ENCODE peak calls at places on chromosomes 16 and 17, in seven cellular contexts. Y is adrenal gland, M is astrocyte of the spinal cord, A is cardiac muscle cell, B is upper lobe of left lung, C is right atrium auricular region, D is A549. E is an unnamed sample.

GRCh38 chr17:56667925-56668324 is 74.4 kb downstream of the NOG start:
- DNase-seq in D (no peak), C (no peak), M (no peak), B (no peak), Y (no peak), A (no peak), E (no peak)

GRCh38 chr16:1958715-1959268 is 546 bp upstream of the NDUFB10 start:
- DNase-seq in A (no peak), M (no peak), D (no peak), B (no peak), Y (no peak), C (no peak), E (no peak)

GRCh38 chr16:68564367-68564985 is 25.4 kb downstream of the ZFP90 start:
- DNase-seq in M (peak), D (no peak), B (no peak), A (peak), Y (no peak), C (no peak), E (no peak)

GRCh38 chr17:72863511-72864175 is 228.8 kb downstream of the SLC39A11 start:
- DNase-seq in D (no peak), C (no peak), M (no peak), A (no peak), B (no peak), Y (no peak), E (no peak)

GRCh38 chr17:50627782-50628601 is 6.7 kb upstream of the ABCC3 start:
- DNase-seq in D (no peak), C (no peak), M (no peak), B (no peak), Y (no peak), A (peak), E (no peak)

GRCh38 chr17:7079581-7080444 is at the start of gene CLEC10A:
- DNase-seq in Y (no peak), A (no peak), M (no peak), B (no peak), D (no peak), C (no peak), E (no peak)

GRCh38 chr16:27498916-27499658 is 50.6 kb downstream of the GTF3C1 start:
- DNase-seq in M (no peak), B (no peak), A (no peak), Y (no peak), C (no peak), D (no peak), E (no peak)

GRCh38 chr17:78365561-78366108 is 5.8 kb upstream of the SOCS3 start:
- DNase-seq in M (peak), C (no peak), A (peak), D (no peak), Y (no peak), B (no peak), E (peak)

GRCh38 chr16:82167670-82168069 is 2.4 kb downstream of the MPHOSPH6 start:
- DNase-seq in Y (no peak), D (no peak), B (no peak), M (no peak), C (no peak), A (no peak), E (no peak)

GRCh38 chr17:19294443-19294842 is 57.3 kb downstream of the EPN2 start:
- DNase-seq in C (no peak), D (no peak), B (no peak), M (no peak), Y (no peak), A (no peak), E (no peak)

GRCh38 chr17:81539961-81540675 is 11.9 kb downstream of the FSCN2 start:
- DNase-seq in B (peak), M (no peak), Y (no peak), A (no peak), D (no peak), C (no peak), E (no peak)

GRCh38 chr16:55623640-55624039 is 32.1 kb upstream of the SLC6A2 start:
- DNase-seq in M (no peak), C (no peak), A (no peak), B (no peak), D (no peak), Y (no peak), E (no peak)

GRCh38 chr16:15502041-15502725 is 67.8 kb downstream of the BMERB1 start:
- DNase-seq in Y (no peak), A (peak), C (no peak), M (peak), D (peak), B (no peak), E (peak)

GRCh38 chr17:27743288-27743885 is 56.9 kb downstream of the NOS2 start:
- DNase-seq in D (no peak), M (no peak), B (no peak), A (no peak), C (peak), Y (no peak), E (no peak)

GRCh38 chr16:9966569-9967157 is 215.6 kb downstream of the GRIN2A start:
- DNase-seq in B (no peak), C (no peak), A (no peak), Y (no peak), M (peak), D (no peak), E (peak)

GRCh38 chr17:7580631-7581554 is 1.5 kb downstream of the CD68 start:
- DNase-seq in B (no peak), D (no peak), C (no peak), M (no peak), Y (no peak), A (no peak), E (peak)

GRCh38 chr16:80303691-80304090 is 237.1 kb upstream of the DYNLRB2 start:
- DNase-seq in B (no peak), C (no peak), A (no peak), D (no peak), Y (no peak), M (no peak), E (no peak)

GRCh38 chr16:48123104-48123788 is 32.5 kb downstream of the ABCC12 start:
- DNase-seq in D (peak), Y (peak), B (no peak), A (peak), C (no peak), M (peak), E (peak)

GRCh38 chr17:39231587-39232551 is 6.1 kb upstream of the STAC2 start:
- DNase-seq in D (peak), M (no peak), A (peak), B (peak), Y (no peak), C (no peak), E (no peak)

GRCh38 chr17:4553669-4554068 is 1.5 kb downstream of the MYBBP1A start:
- DNase-seq in M (no peak), D (no peak), B (no peak), C (no peak), Y (no peak), A (no peak), E (no peak)

GRCh38 chr16:54175169-54175551 is 111.4 kb downstream of the IRX3 start:
- DNase-seq in A (no peak), B (no peak), C (no peak), D (no peak), M (no peak), Y (no peak), E (no peak)

GRCh38 chr17:32755045-32755805 is 121.7 kb downstream of the MYO1D start:
- DNase-seq in A (peak), B (no peak), C (no peak), M (peak), Y (no peak), D (peak), E (peak)

GRCh38 chr17:45230787-45231480 is 9.2 kb downstream of the FMNL1 start:
- DNase-seq in M (no peak), C (no peak), Y (peak), A (peak), B (peak), D (no peak), E (peak)

GRCh38 chr17:27453466-27453865 is 2.8 kb upstream of the KSR1 start:
- DNase-seq in Y (no peak), M (no peak), A (no peak), B (no peak), C (no peak), D (no peak), E (no peak)

GRCh38 chr16:82808036-82808435 is 181.3 kb downstream of the CDH13 start:
- DNase-seq in C (no peak), B (no peak), Y (no peak), A (no peak), D (no peak), M (no peak), E (no peak)

GRCh38 chr17:3033248-3033640 is 30.2 kb downstream of the OR1D5 start:
- DNase-seq in A (no peak), D (no peak), C (no peak), Y (no peak), M (no peak), B (no peak), E (no peak)

GRCh38 chr17:78967782-78968362 is 11.9 kb downstream of the LGALS3BP start:
- DNase-seq in M (no peak), B (no peak), D (no peak), Y (no peak), A (no peak), C (no peak), E (no peak)

GRCh38 chr17:50184611-50185398 is 16.6 kb downstream of the COL1A1 start:
- DNase-seq in B (peak), Y (no peak), C (peak), D (no peak), M (no peak), A (peak), E (peak)

GRCh38 chr17:19753049-19753444 is 4.9 kb upstream of the ALDH3A1 start:
- DNase-seq in Y (peak), D (peak), B (no peak), A (peak), C (no peak), M (peak), E (peak)

GRCh38 chr17:77881545-77881944 is 77.0 kb upstream of the TNRC6C start:
- DNase-seq in A (peak), Y (peak), C (peak), B (peak), M (peak), D (no peak), E (peak)

GRCh38 chr16:53998024-53998810 is 288.4 kb downstream of the IRX3 start:
- DNase-seq in A (no peak), B (no peak), Y (no peak), M (no peak), D (no peak), C (no peak), E (no peak)

GRCh38 chr17:60514053-60514452 is 12.0 kb downstream of the APPBP2 start:
- DNase-seq in D (no peak), Y (no peak), M (no peak), B (no peak), A (no peak), C (no peak), E (no peak)

GRCh38 chr17:72152392-72152727 is 31.5 kb downstream of the SOX9 start:
- DNase-seq in B (no peak), M (no peak), Y (no peak), A (peak), D (no peak), C (peak), E (peak)

GRCh38 chr17:44279586-44280344 is 11.8 kb upstream of the SLC4A1 start:
- DNase-seq in D (no peak), A (peak), Y (peak), B (peak), M (peak), C (peak), E (peak)

GRCh38 chr17:81509687-81510523 is 2.7 kb downstream of the ACTG1 start:
- DNase-seq in M (no peak), A (peak), Y (no peak), B (no peak), C (no peak), D (no peak), E (no peak)

DNA sequence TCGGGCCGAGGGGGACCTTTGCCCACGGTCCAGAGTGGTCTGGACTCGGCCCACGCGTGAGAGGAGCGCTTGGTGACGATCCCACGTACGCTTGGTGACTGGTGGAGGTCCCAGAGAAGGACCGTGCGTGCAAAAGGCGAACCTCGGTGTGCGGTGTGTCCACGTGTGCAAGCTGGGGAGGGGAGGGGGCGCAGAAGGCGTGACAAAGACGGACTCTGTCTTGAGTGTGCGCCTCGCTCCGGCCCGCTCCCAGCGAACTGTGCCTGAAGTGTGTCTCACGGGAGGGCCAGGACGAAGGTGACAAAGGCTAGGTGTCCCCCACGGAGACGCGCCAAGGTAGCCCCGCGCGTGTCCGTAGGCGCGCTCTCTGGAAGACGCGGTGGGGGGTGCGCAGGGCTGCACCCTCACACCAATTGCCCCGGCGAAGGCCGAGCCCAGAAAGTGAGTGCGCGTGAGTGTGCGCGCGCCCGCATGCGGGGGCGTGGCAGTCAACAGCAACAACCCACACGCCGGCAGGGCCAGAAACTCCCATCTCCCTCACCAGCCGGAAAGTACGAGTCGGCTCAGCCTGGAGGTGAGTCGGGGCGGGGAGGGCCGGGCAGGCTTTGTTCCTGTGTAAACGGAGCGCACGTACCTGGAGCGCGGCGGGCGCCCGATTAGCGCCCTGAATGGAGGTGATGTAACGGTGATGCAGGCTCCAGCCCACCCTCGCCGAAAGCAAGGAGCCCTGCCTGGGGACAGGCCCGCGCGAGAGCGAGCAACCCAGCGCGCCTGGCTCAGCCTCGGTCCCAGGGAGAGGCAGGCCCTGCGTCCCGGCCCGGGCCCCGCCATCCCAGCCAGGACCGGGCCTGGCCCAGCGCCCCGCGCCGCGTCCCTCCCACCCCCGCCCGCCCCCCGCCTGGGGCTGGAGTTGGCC is at the start of gene GPRC5C:
- DNase-seq in Y (peak), B (peak), C (peak), D (peak), M (no peak), A (peak), E (no peak)
- H3K4me3 ChIP-seq in Y (peak), B (peak), C (peak), D (peak), M (peak), A (peak), E (peak)

GRCh38 chr17:42517516-42517915 is 18.5 kb upstream of the NAGLU start:
- DNase-seq in D (peak), B (peak), C (peak), Y (peak), M (peak), A (peak), E (peak)
- TF ChIP-seq CTCF in D (peak), B (peak), C (peak), Y (peak), M (peak), A (peak), E (peak)

GRCh38 chr16:70428178-70428998 is 10.5 kb downstream of the ST3GAL2 start:
- DNase-seq in C (peak), M (peak), Y (peak), B (peak), A (peak), D (peak), E (peak)

GRCh38 chr16:70429888-70430666 is 8.8 kb downstream of the ST3GAL2 start:
- DNase-seq in C (no peak), A (no peak), B (peak), Y (no peak), M (no peak), D (no peak), E (no peak)

GRCh38 chr16:70432304-70432799 is 6.5 kb downstream of the ST3GAL2 start:
- DNase-seq in B (no peak), A (peak), M (no peak), D (no peak), Y (no peak), C (no peak), E (no peak)

GRCh38 chr16:70430667-70431536 is 8.0 kb downstream of the ST3GAL2 start:
- DNase-seq in D (no peak), M (no peak), C (no peak), Y (no peak), A (no peak), B (no peak), E (no peak)

GRCh38 chr16:70427786-70428177 is 11.1 kb downstream of the ST3GAL2 start:
- DNase-seq in B (no peak), M (no peak), Y (no peak), A (no peak), D (no peak), C (no peak), E (no peak)
- H3K4me3 ChIP-seq in B (no peak), M (no peak), Y (no peak), A (no peak), D (peak), C (no peak), E (no peak)

DNA sequence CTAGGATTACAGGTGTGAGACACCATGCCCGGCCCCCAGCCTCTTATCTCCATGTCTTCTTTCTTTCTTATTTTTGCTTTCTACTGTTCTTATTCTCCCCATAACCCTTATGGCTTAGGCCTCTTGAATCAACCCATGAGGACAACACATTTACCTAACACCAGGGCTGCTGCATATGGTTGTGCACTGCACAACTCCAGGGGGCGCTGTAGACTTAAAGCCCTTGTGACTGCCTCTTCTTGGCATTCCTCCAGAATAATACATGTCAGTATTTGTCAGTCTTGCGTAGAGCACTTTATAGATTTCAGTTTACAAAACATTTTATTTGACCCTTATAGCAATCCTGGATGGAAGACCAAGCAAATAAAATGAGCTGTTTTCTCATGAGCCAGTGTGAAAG is 225.0 kb upstream of the SALL1 start:
- DNase-seq in A (no peak), Y (no peak), D (no peak), B (no peak), M (no peak), C (no peak), E (no peak)
- TF ChIP-seq CTCF in A (no peak), Y (no peak), D (peak), B (no peak), M (no peak), C (no peak), E (no peak)

GRCh38 chr17:48011405-48012150 is 26.0 kb downstream of the COPZ2 start:
- DNase-seq in Y (no peak), M (no peak), B (peak), A (peak), D (peak), C (no peak), E (peak)
- H3K4me3 ChIP-seq in Y (peak), M (peak), B (peak), A (peak), D (no peak), C (peak), E (peak)

GRCh38 chr16:57324649-57325223 is 33.8 kb upstream of the CCL22 start:
- DNase-seq in A (no peak), M (no peak), Y (no peak), D (no peak), C (no peak), B (no peak), E (no peak)

GRCh38 chr16:57315401-57315800 is 30.9 kb upstream of the PLLP start:
- DNase-seq in C (peak), B (no peak), Y (no peak), A (no peak), D (no peak), M (no peak), E (no peak)

GRCh38 chr16:57316390-57317017 is 32.0 kb upstream of the PLLP start:
- DNase-seq in B (no peak), Y (peak), A (peak), M (peak), D (peak), C (peak), E (peak)

GRCh38 chr16:57318240-57318970 is 33.9 kb upstream of the PLLP start:
- DNase-seq in D (no peak), B (no peak), C (peak), M (peak), Y (no peak), A (no peak), E (peak)

DNA sequence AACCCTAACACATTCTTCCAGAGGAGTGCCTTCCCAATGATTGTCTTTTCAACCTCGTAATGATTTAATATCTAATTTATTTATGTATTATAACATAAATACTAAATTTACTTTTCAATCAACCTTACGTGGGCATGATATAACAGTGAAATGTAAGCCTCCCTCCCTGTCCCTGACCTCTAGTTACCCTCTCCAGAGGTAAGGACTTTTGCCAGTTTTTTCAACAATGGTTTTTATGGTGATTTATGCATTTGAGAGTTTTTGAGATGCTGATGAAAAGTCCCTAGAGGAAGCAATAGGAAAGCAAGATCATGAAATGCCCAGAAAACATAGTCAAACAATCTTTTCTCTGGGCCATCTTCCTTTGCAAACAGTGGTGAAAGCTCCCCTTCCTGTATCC is 35.2 kb upstream of the PLLP start:
- DNase-seq in Y (no peak), B (no peak), M (no peak), C (no peak), A (no peak), D (no peak), E (no peak)
- TF ChIP-seq CTCF in Y (no peak), B (no peak), M (no peak), C (no peak), A (no peak), D (no peak), E (no peak)

GRCh38 chr16:3876695-3877094 is 3.8 kb downstream of the CREBBP start:
- DNase-seq in Y (peak), M (no peak), D (no peak), A (no peak), C (no peak), B (no peak), E (peak)

GRCh38 chr16:3878610-3879009 is 1.9 kb downstream of the CREBBP start:
- DNase-seq in C (no peak), M (peak), B (no peak), A (peak), D (no peak), Y (no peak), E (peak)

GRCh38 chr16:3874242-3874641 is 6.3 kb downstream of the CREBBP start:
- DNase-seq in C (no peak), Y (no peak), B (no peak), M (no peak), A (no peak), D (no peak), E (no peak)

GRCh38 chr16:3874794-3875692 is 5.5 kb downstream of the CREBBP start:
- DNase-seq in A (no peak), M (no peak), D (no peak), Y (no peak), B (no peak), C (no peak), E (no peak)

GRCh38 chr16:3876160-3876559 is 4.4 kb downstream of the CREBBP start:
- DNase-seq in D (no peak), C (no peak), B (no peak), M (no peak), A (no peak), Y (no peak), E (no peak)
- H3K4me3 ChIP-seq in D (no peak), C (no peak), B (no peak), M (no peak), A (no peak), Y (no peak), E (peak)